ENCODE peak calls at places on chromosome 7, in ten cellular contexts. U, V, Q, B, C, Z, M, F, I and W are unnamed samples.

GRCh38 chr7:2651336-2651735 is 19.6 kb downstream of the TTYH3 start:
- DNase-seq in U (no peak), V (no peak), Q (no peak), B (no peak), C (no peak), Z (no peak), M (no peak), F (no peak), I (no peak), W (no peak)

GRCh38 chr7:29884399-29885272 is 78.3 kb downstream of the WIPF3 start:
- DNase-seq in U (peak; percentile 50), V (peak; percentile 77), Q (peak; percentile 48), B (no peak), C (no peak), Z (peak; percentile 18), M (no peak), F (no peak), I (peak; percentile 66), W (no peak)

GRCh38 chr7:133265821-133266220 is 12.9 kb downstream of the EXOC4 start:
- DNase-seq in U (no peak), V (no peak), Q (no peak), B (no peak), C (no peak), Z (no peak), M (no peak), F (no peak), I (no peak), W (peak; percentile 69)

GRCh38 chr7:71511361-71511807 is 379.4 kb downstream of the GALNT17 start:
- DNase-seq in U (no peak), V (no peak), Q (no peak), B (no peak), C (no peak), Z (no peak), M (no peak), F (no peak), I (peak; percentile 82), W (no peak)

GRCh38 chr7:18508441-18509427 is 13.2 kb downstream of the HDAC9 start:
- DNase-seq in U (no peak), V (peak; percentile 45), Q (no peak), B (peak; percentile 81), C (peak; percentile 79), Z (peak; percentile 78), M (no peak), F (no peak), I (peak; percentile 94), W (peak; percentile 90)

GRCh38 chr7:47093254-47093798 is 488.6 kb downstream of the TNS3 start:
- DNase-seq in U (no peak), V (no peak), Q (no peak), B (no peak), C (no peak), Z (no peak), M (no peak), F (no peak), I (no peak), W (peak; percentile 50)

GRCh38 chr7:6306471-6306870 is 34.0 kb upstream of the CYTH3 start:
- DNase-seq in U (no peak), V (no peak), Q (no peak), B (peak; percentile 66), C (no peak), Z (peak; percentile 45), M (no peak), F (no peak), I (no peak), W (peak; percentile 54)

GRCh38 chr7:128005117-128005516 is 26.1 kb downstream of the LRRC4 start:
- DNase-seq in U (no peak), V (no peak), Q (no peak), B (no peak), C (no peak), Z (no peak), M (no peak), F (no peak), I (no peak), W (no peak)

GRCh38 chr7:2116086-2116810 is 116.5 kb downstream of the MAD1L1 start:
- DNase-seq in U (no peak), V (no peak), Q (peak; percentile 55), B (peak; percentile 30), C (no peak), Z (no peak), M (no peak), F (no peak), I (no peak), W (peak; percentile 74)

GRCh38 chr7:149772821-149773425 is 465 bp downstream of the ZNF467 start:
- DNase-seq in U (peak; percentile 65), V (peak; percentile 42), Q (peak; percentile 63), B (no peak), C (no peak), Z (no peak), M (peak; percentile 26), F (no peak), I (peak; percentile 51), W (no peak)

GRCh38 chr7:11970132-11970531 is 138.1 kb upstream of the THSD7A start:
- DNase-seq in U (no peak), V (no peak), Q (no peak), B (no peak), C (no peak), Z (no peak), M (no peak), F (no peak), I (no peak), W (no peak)

GRCh38 chr7:121003986-121004685 is 15.6 kb downstream of the CPED1 start:
- DNase-seq in U (no peak), V (no peak), Q (peak; percentile 81), B (no peak), C (no peak), Z (no peak), M (no peak), F (no peak), I (no peak), W (no peak)

GRCh38 chr7:155557778-155558177 is 11.4 kb upstream of the CNPY1 start:
- DNase-seq in U (no peak), V (no peak), Q (no peak), B (no peak), C (no peak), Z (no peak), M (no peak), F (no peak), I (no peak), W (no peak)

GRCh38 chr7:34659676-34660075 is 1.7 kb downstream of the NPSR1 start:
- DNase-seq in U (no peak), V (no peak), Q (no peak), B (no peak), C (no peak), Z (no peak), M (no peak), F (no peak), I (no peak), W (no peak)

GRCh38 chr7:115088938-115089337 is 167.0 kb downstream of the MDFIC start:
- DNase-seq in U (no peak), V (no peak), Q (no peak), B (no peak), C (no peak), Z (no peak), M (no peak), F (no peak), I (peak; percentile 86), W (peak; percentile 13)

GRCh38 chr7:118478931-118479330 is 254.4 kb downstream of the ANKRD7 start:
- DNase-seq in U (no peak), V (peak; percentile 90), Q (no peak), B (no peak), C (no peak), Z (no peak), M (no peak), F (no peak), I (no peak), W (no peak)

GRCh38 chr7:25636871-25637283 is 408.6 kb upstream of the NPVF start:
- DNase-seq in U (no peak), V (no peak), Q (peak; percentile 71), B (no peak), C (no peak), Z (no peak), M (no peak), F (no peak), I (no peak), W (no peak)

GRCh38 chr7:41219276-41219675 is 483.6 kb downstream of the INHBA start:
- DNase-seq in U (no peak), V (no peak), Q (no peak), B (no peak), C (no peak), Z (no peak), M (no peak), F (no peak), I (no peak), W (peak; percentile 62)

GRCh38 chr7:101918426-101918825 is 101.0 kb downstream of the CUX1 start:
- DNase-seq in U (no peak), V (no peak), Q (peak; percentile 33), B (no peak), C (no peak), Z (no peak), M (no peak), F (no peak), I (no peak), W (no peak)